ENCODE peak calls at places on chromosomes 7 and 10, in eight cellular contexts. O is amniotic stem cell, C is posterior cingulate gyrus, P is NCI-H510A, Y is heart left ventricle, Q is mucosa of gallbladder, I is anterior cingulate cortex, K is MCF 10A. S is an unnamed sample.

GRCh38 chr7:142482899-142483658 is 225.2 kb upstream of the PRSS58 start:
- DNase-seq in C (no peak), Y (no peak), P (no peak), I (no peak), O (no peak), Q (peak), K (peak), S (no peak)

GRCh38 chr10:62804384-62805138 is at the start of gene ADO:
- DNase-seq in C (peak), I (peak), Y (peak), K (peak), Q (peak), P (peak), O (peak), S (peak)

GRCh38 chr7:148972360-148972759 is 55.9 kb downstream of the PDIA4 start:
- DNase-seq in O (no peak), C (peak), I (no peak), Q (no peak), K (no peak), P (no peak), Y (no peak), S (no peak)

GRCh38 chr10:37488792-37489657 is 363.6 kb downstream of the ANKRD30A start:
- DNase-seq in O (no peak), C (no peak), Q (no peak), K (peak), P (no peak), I (no peak), Y (no peak), S (no peak)

GRCh38 chr10:13792011-13792410 is 205.2 kb downstream of the PRPF18 start:
- DNase-seq in O (no peak), K (no peak), Q (peak), P (no peak), C (peak), Y (peak), I (peak), S (peak)

GRCh38 chr10:111348049-111348448 is 271.2 kb downstream of the ADRA2A start:
- DNase-seq in K (no peak), Y (no peak), I (no peak), C (no peak), P (no peak), O (no peak), Q (no peak), S (no peak)

GRCh38 chr7:151058766-151059361 is 525 bp upstream of the SLC4A2 start:
- DNase-seq in O (no peak), K (peak), Q (no peak), I (peak), P (no peak), Y (no peak), C (no peak), S (no peak)

GRCh38 chr10:11685787-11686218 is 56.4 kb upstream of the ECHDC3 start:
- DNase-seq in Y (peak), P (peak), K (peak), C (no peak), O (no peak), I (no peak), Q (peak), S (peak)

GRCh38 chr7:23184709-23185354 is 3.0 kb downstream of the NUP42 start:
- DNase-seq in P (no peak), C (no peak), K (peak), Q (peak), O (peak), Y (peak), I (peak), S (no peak)

GRCh38 chr10:28020993-28021982 is 22.4 kb upstream of the ODAD2 start:
- DNase-seq in P (no peak), Q (no peak), Y (no peak), I (no peak), K (peak), O (no peak), C (no peak), S (no peak)

GRCh38 chr7:46852795-46853194 is 729.1 kb downstream of the TNS3 start:
- DNase-seq in I (no peak), Y (no peak), P (no peak), O (no peak), K (no peak), Q (no peak), C (no peak), S (no peak)

GRCh38 chr7:154436560-154436959 is 384.4 kb downstream of the DPP6 start:
- DNase-seq in P (no peak), Q (no peak), K (no peak), Y (no peak), C (no peak), I (no peak), O (no peak), S (no peak)

GRCh38 chr10:119350529-119351001 is 143.2 kb downstream of the GRK5 start:
- DNase-seq in C (peak), I (no peak), Q (no peak), Y (peak), P (no peak), K (no peak), O (no peak), S (no peak)

GRCh38 chr7:24129597-24129996 is 154.4 kb upstream of the NPY start:
- DNase-seq in Q (no peak), O (no peak), I (no peak), C (no peak), Y (no peak), K (peak), P (no peak), S (no peak)

GRCh38 chr10:103534621-103535498 is 41.4 kb downstream of the NEURL1 start:
- DNase-seq in K (no peak), Y (no peak), C (peak), O (no peak), Q (no peak), I (no peak), P (no peak), S (no peak)

GRCh38 chr7:17370901-17371550 is 72.6 kb downstream of the AHR start:
- DNase-seq in P (no peak), I (no peak), Q (no peak), K (peak), C (peak), O (no peak), Y (no peak), S (no peak)

GRCh38 chr7:74217455-74218342 is 7.9 kb downstream of the LAT2 start:
- DNase-seq in Y (no peak), C (no peak), O (no peak), I (no peak), P (no peak), Q (no peak), K (no peak), S (no peak)

GRCh38 chr7:26508481-26508880 is 216.8 kb downstream of the SNX10 start:
- DNase-seq in Q (no peak), O (no peak), P (peak), I (no peak), K (no peak), Y (no peak), C (no peak), S (no peak)

GRCh38 chr10:60664859-60665258 is 113.4 kb upstream of the CDK1 start:
- DNase-seq in P (no peak), K (peak), I (no peak), C (no peak), Y (no peak), Q (no peak), O (no peak), S (no peak)

GRCh38 chr10:21732067-21732772 is 198.2 kb downstream of the MLLT10 start:
- DNase-seq in C (peak), P (peak), I (no peak), Q (peak), Y (peak), K (peak), O (peak), S (peak)

GRCh38 chr10:116833986-116834760 is 15.1 kb upstream of the ENO4 start:
- DNase-seq in Y (no peak), I (no peak), O (no peak), Q (no peak), P (peak), K (no peak), C (no peak), S (no peak)